ENCODE peak calls at places on chromosomes 2 and 18, in ten cellular contexts. C is transverse colon; U is Karpas-422; T is A549; H is CD4-positive, CD25-positive, alpha-beta regulatory T cell; M is MM.1S; I is sigmoid colon; K is esophagus squamous epithelium; Q is K562; S is aorta. N is an unnamed sample. For H3K9me3, the result is how much of the 10 kb centered on the place peaks cover.

GRCh38 chr2:197944416-197944815 is 140.0 kb downstream of the PLCL1 start:
- DNase-seq in C (no peak), U (no peak), T (no peak), H (no peak), M (no peak), I (no peak), K (no peak), Q (no peak), S (no peak), N (no peak)

GRCh38 chr18:74378179-74378682 is 62.6 kb downstream of the C18orf63 start:
- DNase-seq in C (peak), U (no peak), T (no peak), H (peak), M (peak), I (no peak), K (no peak), Q (no peak), S (peak), N (no peak)

GRCh38 chr2:53104263-53104662 is 663.3 kb upstream of the CHAC2 start:
- DNase-seq in C (no peak), U (no peak), T (no peak), H (no peak), M (no peak), I (no peak), K (no peak), Q (no peak), S (no peak), N (no peak)

GRCh38 chr2:28780496-28780895 is 28.9 kb downstream of the PPP1CB start:
- DNase-seq in C (no peak), U (no peak), T (no peak), H (no peak), M (no peak), I (no peak), K (no peak), Q (no peak), S (no peak), N (no peak)

GRCh38 chr18:58997811-58998337 is 133.2 kb downstream of the ZNF532 start:
- DNase-seq in C (no peak), U (no peak), T (no peak), H (no peak), M (no peak), I (no peak), K (no peak), Q (no peak), S (peak), N (no peak)

GRCh38 chr2:160294339-160294803 is 94.3 kb upstream of the ITGB6 start:
- DNase-seq in C (peak), U (no peak), T (no peak), H (peak), M (no peak), I (peak), K (no peak), Q (no peak), S (peak), N (no peak)

GRCh38 chr2:234048049-234048448 is 2.5 kb upstream of the SPP2 start:
- DNase-seq in C (no peak), U (no peak), T (no peak), H (no peak), M (no peak), I (no peak), K (no peak), Q (no peak), S (no peak), N (no peak)

GRCh38 chr18:75210274-75211001 is at the start of gene TSHZ1:
- DNase-seq in C (peak), U (peak), T (peak), H (peak), M (peak), I (peak), K (peak), Q (peak), S (no peak), N (peak)

GRCh38 chr18:29164020-29164706 is 987.2 kb upstream of the CDH2 start:
- DNase-seq in C (no peak), U (no peak), T (peak), H (no peak), M (no peak), I (no peak), K (no peak), Q (no peak), S (no peak), N (no peak)

GRCh38 chr2:168354499-168354898 is 101.6 kb upstream of the CERS6 start:
- DNase-seq in C (no peak), U (no peak), T (no peak), H (no peak), M (no peak), I (no peak), K (no peak), Q (no peak), S (no peak), N (no peak)

GRCh38 chr2:27683390-27684071 is 19.8 kb downstream of the SLC4A1AP start:
- DNase-seq in C (peak), U (peak), T (peak), H (peak), M (peak), I (peak), K (peak), Q (peak), S (peak), N (peak)

GRCh38 chr2:211598238-211598637 is 940.4 kb downstream of the ERBB4 start:
- DNase-seq in C (no peak), U (no peak), T (no peak), H (no peak), M (no peak), I (no peak), K (no peak), Q (no peak), S (no peak), N (no peak)

GRCh38 chr2:55120634-55121359 is 70.5 kb upstream of the RTN4 start:
- DNase-seq in C (peak), U (no peak), T (no peak), H (no peak), M (no peak), I (no peak), K (no peak), Q (no peak), S (peak), N (no peak)

GRCh38 chr18:77065221-77065981 is 67.2 kb downstream of the MBP start:
- DNase-seq in C (no peak), U (peak), T (peak), H (peak), M (peak), I (no peak), K (no peak), Q (no peak), S (peak), N (peak)

GRCh38 chr2:225487901-225488416 is 88.4 kb downstream of the NYAP2 start:
- DNase-seq in C (no peak), U (no peak), T (no peak), H (no peak), M (no peak), I (no peak), K (no peak), Q (no peak), S (no peak), N (no peak)

GRCh38 chr18:73768043-73768442 is 379.6 kb downstream of the FBXO15 start:
- DNase-seq in C (no peak), U (no peak), T (no peak), H (no peak), M (no peak), I (no peak), K (no peak), Q (no peak), S (no peak), N (no peak)

GRCh38 chr18:78699516-78699915 is 280.1 kb upstream of the SALL3 start:
- DNase-seq in C (no peak), U (no peak), T (no peak), H (no peak), M (no peak), I (peak), K (no peak), Q (no peak), S (no peak), N (no peak)

GRCh38 chr18:78701753-78702409 is 277.7 kb upstream of the SALL3 start:
- DNase-seq in C (no peak), U (no peak), T (no peak), H (no peak), M (no peak), I (no peak), K (no peak), Q (no peak), S (no peak), N (no peak)

GRCh38 chr18:78697446-78697845 is 282.2 kb upstream of the SALL3 start:
- DNase-seq in C (no peak), U (no peak), T (no peak), H (no peak), M (no peak), I (peak), K (no peak), Q (no peak), S (no peak), N (no peak)

GRCh38 chr18:78696698-78697435 is 282.8 kb upstream of the SALL3 start:
- DNase-seq in C (no peak), U (no peak), T (no peak), H (no peak), M (no peak), I (peak), K (no peak), Q (no peak), S (no peak), N (no peak)

GRCh38 chr18:78698914-78699313 is 280.7 kb upstream of the SALL3 start:
- DNase-seq in C (no peak), U (no peak), T (no peak), H (no peak), M (no peak), I (peak), K (no peak), Q (no peak), S (no peak), N (no peak)
- H3K9me3 ChIP-seq in C (under half), U (under half), T (under half), H (under half), M (under half), I (under half), K (under half), Q (under half), S (under half), N (under half)

GRCh38 chr2:421406-421805 is 133.5 kb upstream of the ALKAL2 start:
- DNase-seq in C (no peak), U (no peak), T (no peak), H (no peak), M (no peak), I (no peak), K (no peak), Q (no peak), S (no peak), N (no peak)
- H3K9me3 ChIP-seq in C (under half), U (under half), T (under half), H (under half), M (under half), I (under half), K (under half), Q (under half), S (under half), N (under half)

DNA sequence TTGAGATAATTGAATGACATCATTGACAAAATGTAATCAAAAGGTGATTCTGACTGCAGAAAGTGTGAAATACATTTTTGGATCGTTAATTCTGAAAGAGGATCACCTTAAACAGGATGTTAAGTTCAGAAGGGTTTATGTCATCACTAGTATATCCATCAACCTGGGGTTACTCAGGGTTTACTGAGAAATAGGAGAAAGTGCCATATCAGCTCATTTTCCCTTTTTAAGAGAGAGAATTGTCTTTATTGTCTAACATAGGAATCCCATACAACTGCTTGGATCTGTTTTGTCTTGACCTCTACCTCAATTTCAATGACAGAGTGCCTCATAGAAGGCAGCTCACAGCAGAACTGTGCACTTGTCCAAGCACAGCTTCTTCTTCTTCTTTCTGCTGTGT is 466.2 kb upstream of the LINC00305 start:
- DNase-seq in C (no peak), U (no peak), T (no peak), H (no peak), M (no peak), I (no peak), K (no peak), Q (no peak), S (no peak), N (no peak)
- H3K9me3 ChIP-seq in C (under half), U (under half), T (under half), H (under half), M (under half), I (under half), K (under half), Q (under half), S (under half), N (under half)

GRCh38 chr2:185511925-185512324 is 226.7 kb upstream of the FSIP2 start:
- DNase-seq in C (no peak), U (no peak), T (no peak), H (no peak), M (no peak), I (no peak), K (no peak), Q (no peak), S (no peak), N (no peak)
- H3K9me3 ChIP-seq in C (under half), U (under half), T (under half), H (under half), M (under half), I (under half), K (under half), Q (under half), S (under half), N (under half)

GRCh38 chr2:95333888-95334338 is 36.8 kb downstream of the KCNIP3 start:
- DNase-seq in C (peak), U (peak), T (no peak), H (no peak), M (no peak), I (peak), K (no peak), Q (no peak), S (peak), N (no peak)
- H3K9me3 ChIP-seq in C (under half), U (under half), T (under half), H (under half), M (under half), I (under half), K (under half), Q (under half), S (under half), N (under half)

GRCh38 chr18:32259553-32259952 is 69.7 kb downstream of the MEP1B start:
- DNase-seq in C (peak), U (no peak), T (no peak), H (no peak), M (no peak), I (no peak), K (no peak), Q (no peak), S (no peak), N (no peak)

GRCh38 chr18:32261003-32261402 is 71.2 kb downstream of the MEP1B start:
- DNase-seq in C (no peak), U (no peak), T (no peak), H (no peak), M (no peak), I (no peak), K (no peak), Q (peak), S (no peak), N (no peak)

GRCh38 chr18:32258148-32258547 is 68.3 kb downstream of the MEP1B start:
- DNase-seq in C (no peak), U (no peak), T (no peak), H (no peak), M (no peak), I (no peak), K (no peak), Q (no peak), S (no peak), N (no peak)

GRCh38 chr18:32257073-32257780 is 67.4 kb downstream of the MEP1B start:
- DNase-seq in C (no peak), U (no peak), T (no peak), H (no peak), M (no peak), I (no peak), K (no peak), Q (no peak), S (no peak), N (no peak)

DNA sequence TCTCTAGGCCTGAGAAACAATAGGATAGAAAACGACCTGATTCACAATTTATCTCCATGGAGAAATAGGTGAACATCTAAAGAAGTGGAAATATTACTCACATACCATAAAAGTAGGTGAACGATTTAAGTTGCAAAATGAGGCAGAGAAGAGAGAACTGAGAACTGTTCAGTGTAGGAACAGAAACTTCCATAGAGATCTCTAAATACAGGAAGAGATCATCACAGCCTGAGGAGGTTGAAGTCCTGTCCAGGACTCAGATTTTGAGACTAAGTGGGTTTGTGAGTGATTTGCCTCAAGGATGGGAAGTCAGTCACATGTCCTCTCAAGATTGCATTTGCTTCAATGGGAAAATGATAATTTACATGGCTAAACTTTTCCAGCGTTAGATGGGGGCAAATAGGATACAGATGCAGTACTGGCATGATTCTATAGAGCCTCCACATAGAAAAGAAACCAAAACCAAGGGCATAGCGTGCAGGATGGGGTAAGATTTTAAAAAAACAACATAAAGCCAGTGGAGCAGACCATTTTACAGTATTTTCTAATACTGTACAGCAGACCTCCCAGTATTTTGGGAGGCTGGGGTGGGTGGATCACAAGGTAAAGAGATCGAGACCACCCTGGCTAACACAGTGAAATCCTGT is 68.8 kb downstream of the MEP1B start:
- DNase-seq in C (no peak), U (no peak), T (no peak), H (no peak), M (no peak), I (no peak), K (no peak), Q (no peak), S (no peak), N (no peak)
- H3K9me3 ChIP-seq in C (under half), U (under half), T (under half), H (under half), M (under half), I (under half), K (under half), Q (under half), S (under half), N (under half)

GRCh38 chr2:869357-869871 is 81.2 kb upstream of the SNTG2 start:
- DNase-seq in C (no peak), U (no peak), T (no peak), H (no peak), M (no peak), I (no peak), K (no peak), Q (no peak), S (no peak), N (no peak)
- H3K9me3 ChIP-seq in C (under half), U (under half), T (under half), H (under half), M (under half), I (under half), K (under half), Q (under half), S (under half), N (under half)

GRCh38 chr18:49447810-49448745 is 12.4 kb downstream of the DYM start:
- DNase-seq in C (peak), U (peak), T (peak), H (peak), M (peak), I (no peak), K (no peak), Q (peak), S (no peak), N (no peak)

GRCh38 chr18:49443837-49444236 is 16.6 kb downstream of the DYM start:
- DNase-seq in C (no peak), U (no peak), T (no peak), H (no peak), M (no peak), I (no peak), K (no peak), Q (no peak), S (no peak), N (no peak)

GRCh38 chr18:49441338-49441938 is 19.0 kb downstream of the DYM start:
- DNase-seq in C (no peak), U (no peak), T (no peak), H (no peak), M (no peak), I (no peak), K (no peak), Q (no peak), S (no peak), N (no peak)

GRCh38 chr18:49444599-49444998 is 15.8 kb downstream of the DYM start:
- DNase-seq in C (no peak), U (no peak), T (no peak), H (no peak), M (no peak), I (no peak), K (no peak), Q (no peak), S (no peak), N (no peak)

GRCh38 chr18:49446481-49446880 is 14.0 kb downstream of the DYM start:
- DNase-seq in C (no peak), U (no peak), T (no peak), H (no peak), M (no peak), I (no peak), K (no peak), Q (no peak), S (no peak), N (no peak)
- H3K9me3 ChIP-seq in C (under half), U (under half), T (under half), H (under half), M (under half), I (under half), K (under half), Q (under half), S (under half), N (under half)

GRCh38 chr2:31693882-31694281 is 113.1 kb upstream of the SRD5A2 start:
- DNase-seq in C (no peak), U (peak), T (no peak), H (peak), M (no peak), I (no peak), K (no peak), Q (no peak), S (no peak), N (no peak)

DNA sequence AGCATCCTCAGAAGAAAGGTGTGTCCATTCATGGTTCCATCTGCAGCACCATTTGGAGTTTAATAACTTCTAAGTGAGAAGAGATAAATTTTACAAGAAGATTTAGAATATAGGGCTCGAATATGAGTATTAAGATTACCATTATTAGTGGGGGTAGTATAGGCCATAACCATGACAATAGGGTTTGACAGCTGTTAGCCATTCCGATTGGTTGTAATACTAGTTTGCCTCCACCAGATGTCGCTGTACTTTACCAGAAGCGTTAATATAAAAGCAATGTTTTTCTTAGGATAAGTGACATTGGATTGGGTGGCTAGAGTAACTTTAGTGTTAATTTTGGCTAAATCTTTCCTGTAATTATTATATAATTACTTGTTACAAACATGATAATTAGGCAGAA is 107.5 kb upstream of the SRD5A2 start:
- DNase-seq in C (no peak), U (peak), T (no peak), H (peak), M (no peak), I (no peak), K (no peak), Q (peak), S (no peak), N (no peak)
- H3K9me3 ChIP-seq in C (under half), U (under half), T (under half), H (under half), M (under half), I (under half), K (under half), Q (under half), S (under half), N (under half)